ENCODE peak calls at places on chromosome 1, in eight cellular contexts. C, H, I, X, F, O, A and L are unnamed samples.

GRCh38 chr1:203628997-203629508 is 2.4 kb downstream of the ATP2B4 start:
- DNase-seq in C (no peak), H (no peak), I (no peak), X (no peak), F (no peak), O (no peak), A (no peak), L (no peak)

GRCh38 chr1:54792686-54793282 is 8.3 kb downstream of the TTC22 start:
- DNase-seq in C (no peak), H (no peak), I (no peak), X (no peak), F (no peak), O (no peak), A (peak; percentile 30), L (no peak)

GRCh38 chr1:201229771-201230635 is 39.4 kb downstream of the IGFN1 start:
- DNase-seq in C (peak; percentile 44), H (no peak), I (peak; percentile 12), X (peak; percentile 75), F (peak; percentile 41), O (peak; percentile 33), A (no peak), L (peak; percentile 48)

GRCh38 chr1:47587891-47588582 is 150.2 kb downstream of the FOXD2 start:
- DNase-seq in C (no peak), H (no peak), I (no peak), X (no peak), F (peak; percentile 28), O (peak; percentile 44), A (no peak), L (no peak)

GRCh38 chr1:30698401-30698981 is 24.9 kb downstream of the MATN1 start:
- DNase-seq in C (no peak), H (no peak), I (no peak), X (no peak), F (no peak), O (peak; percentile 8), A (peak; percentile 31), L (no peak)

GRCh38 chr1:169460193-169460833 is 25.4 kb downstream of the SLC19A2 start:
- DNase-seq in C (peak; percentile 43), H (no peak), I (peak; percentile 6), X (no peak), F (peak; percentile 18), O (peak; percentile 46), A (no peak), L (peak; percentile 66)

GRCh38 chr1:201917362-201918033 is 28.8 kb downstream of the SHISA4 start:
- DNase-seq in C (peak; percentile 97), H (peak; percentile 48), I (peak; percentile 67), X (peak; percentile 61), F (peak; percentile 75), O (peak; percentile 95), A (peak; percentile 54), L (peak; percentile 78)

GRCh38 chr1:5601516-5601915 is 390.7 kb downstream of the NPHP4 start:
- DNase-seq in C (no peak), H (no peak), I (no peak), X (no peak), F (no peak), O (no peak), A (no peak), L (no peak)

GRCh38 chr1:220884109-220884980 is 5.1 kb downstream of the HLX start:
- DNase-seq in C (peak; percentile 58), H (no peak), I (no peak), X (no peak), F (peak; percentile 18), O (no peak), A (no peak), L (peak; percentile 51)

GRCh38 chr1:41507836-41508235 is 23.4 kb upstream of the EDN2 start:
- DNase-seq in C (no peak), H (no peak), I (no peak), X (no peak), F (no peak), O (no peak), A (no peak), L (no peak)

GRCh38 chr1:29341936-29342335 is 105.6 kb downstream of the PTPRU start:
- DNase-seq in C (no peak), H (no peak), I (no peak), X (no peak), F (peak; percentile 3), O (peak; percentile 6), A (no peak), L (no peak)
- TF ChIP-seq CTCF in C (peak; percentile 21), H (no peak), I (no peak), X (no peak), F (peak; percentile 25), O (peak; percentile 29), A (no peak), L (peak; percentile 33)

GRCh38 chr1:185694081-185694480 is 40.1 kb upstream of the HMCN1 start:
- DNase-seq in C (peak; percentile 4), H (peak; percentile 39), I (no peak), X (no peak), F (peak; percentile 9), O (no peak), A (no peak), L (no peak)

GRCh38 chr1:185696419-185697150 is 37.6 kb upstream of the HMCN1 start:
- DNase-seq in C (no peak), H (no peak), I (no peak), X (no peak), F (no peak), O (no peak), A (no peak), L (no peak)

GRCh38 chr1:185693654-185694053 is 40.5 kb upstream of the HMCN1 start:
- DNase-seq in C (no peak), H (no peak), I (no peak), X (no peak), F (no peak), O (no peak), A (no peak), L (no peak)

GRCh38 chr1:185699874-185700273 is 34.3 kb upstream of the HMCN1 start:
- DNase-seq in C (no peak), H (no peak), I (no peak), X (no peak), F (no peak), O (no peak), A (no peak), L (no peak)

DNA sequence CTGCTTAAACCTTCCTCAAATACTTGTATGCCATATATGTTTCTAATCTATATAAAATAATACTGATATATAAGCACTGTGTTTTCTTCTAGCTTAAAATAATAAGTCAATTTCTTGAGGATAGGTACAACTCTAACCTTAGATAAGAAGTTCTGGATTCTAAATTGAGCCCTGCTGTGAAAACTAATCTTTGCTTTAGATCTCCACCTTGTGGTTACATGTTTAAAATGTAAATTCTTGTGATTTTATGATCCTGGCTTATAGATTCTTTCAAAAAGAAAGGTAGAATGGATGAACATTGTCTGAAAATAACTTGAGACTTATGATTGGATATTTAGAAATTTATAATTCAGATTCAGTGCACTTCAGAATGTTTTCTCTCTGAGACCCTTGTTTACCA is 38.9 kb upstream of the HMCN1 start:
- DNase-seq in C (peak; percentile 4), H (no peak), I (no peak), X (no peak), F (no peak), O (no peak), A (no peak), L (no peak)
- TF ChIP-seq CTCF in C (no peak), H (no peak), I (no peak), X (peak; percentile 18), F (no peak), O (no peak), A (no peak), L (peak; percentile 8)

DNA sequence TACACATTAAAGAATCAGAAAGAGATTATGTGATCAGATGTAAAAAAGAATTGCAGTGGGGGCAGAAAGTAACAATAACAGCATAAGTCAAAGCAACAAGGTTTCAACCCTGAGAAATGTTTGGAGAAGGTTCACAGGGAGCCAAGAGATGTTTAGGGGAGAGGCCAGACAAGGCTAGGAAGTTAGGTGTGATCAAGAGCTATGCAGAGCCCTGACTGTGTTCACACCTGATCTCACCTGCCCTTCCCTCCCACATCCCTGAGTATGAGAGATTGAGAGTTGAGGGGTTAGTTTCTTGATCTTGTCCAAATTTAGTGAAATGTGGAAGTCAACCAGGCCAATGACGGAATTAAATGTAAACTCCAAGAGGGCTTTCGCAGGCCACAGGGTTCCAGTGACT is 10.2 kb downstream of the PTPN14 start:
- DNase-seq in C (no peak), H (no peak), I (no peak), X (no peak), F (no peak), O (no peak), A (no peak), L (no peak)
- TF ChIP-seq CTCF in C (no peak), H (no peak), I (no peak), X (no peak), F (no peak), O (no peak), A (no peak), L (no peak)

GRCh38 chr1:27690205-27690604 is 18.2 kb upstream of the IFI6 start:
- DNase-seq in C (no peak), H (no peak), I (no peak), X (no peak), F (no peak), O (no peak), A (no peak), L (no peak)
- TF ChIP-seq CTCF in C (no peak), H (no peak), I (no peak), X (no peak), F (no peak), O (no peak), A (no peak), L (no peak)

GRCh38 chr1:81259620-81260411 is 540.9 kb upstream of the ADGRL2 start:
- DNase-seq in C (no peak), H (no peak), I (no peak), X (no peak), F (no peak), O (no peak), A (no peak), L (no peak)

GRCh38 chr1:81254068-81254467 is 546.7 kb upstream of the ADGRL2 start:
- DNase-seq in C (no peak), H (no peak), I (no peak), X (no peak), F (no peak), O (no peak), A (no peak), L (no peak)

GRCh38 chr1:81252471-81253160 is 548.1 kb upstream of the ADGRL2 start:
- DNase-seq in C (no peak), H (no peak), I (no peak), X (no peak), F (no peak), O (no peak), A (no peak), L (no peak)

GRCh38 chr1:81254560-81254959 is 546.2 kb upstream of the ADGRL2 start:
- DNase-seq in C (no peak), H (no peak), I (no peak), X (no peak), F (no peak), O (peak; percentile 27), A (no peak), L (no peak)
- TF ChIP-seq CTCF in C (peak; percentile 31), H (no peak), I (peak; percentile 35), X (peak; percentile 46), F (peak; percentile 54), O (peak; percentile 23), A (no peak), L (peak; percentile 17)

DNA sequence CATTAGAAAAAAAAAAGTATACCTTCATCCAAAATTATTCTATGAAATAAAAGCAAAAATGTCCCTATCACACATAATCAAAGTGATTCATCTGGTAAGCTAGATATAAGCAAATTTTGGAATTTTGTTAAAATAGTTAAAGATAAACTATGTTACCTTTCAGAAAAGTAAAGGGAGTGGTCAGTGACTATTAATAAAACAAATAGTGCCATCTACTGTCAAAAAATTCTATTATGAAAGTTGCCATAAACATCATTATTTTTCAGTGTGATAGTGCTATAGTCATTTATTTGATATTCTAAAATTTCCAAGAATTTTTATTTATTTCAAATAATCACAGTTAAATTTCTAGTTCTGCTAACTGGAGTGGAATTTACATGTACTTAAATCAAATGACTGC is 803.7 kb downstream of the KCNT2 start:
- DNase-seq in C (no peak), H (no peak), I (no peak), X (no peak), F (no peak), O (no peak), A (no peak), L (no peak)
- TF ChIP-seq CTCF in C (no peak), H (no peak), I (no peak), X (no peak), F (no peak), O (no peak), A (no peak), L (no peak)